ENCODE peak calls at places on chromosomes 3 and 15, in four cellular contexts. K is left lung, F is tibial artery, W is thoracic aorta. P is an unnamed sample.
A peak's percentile ranks its signal among the peaks of the same experiment; 100 is the strongest.

GRCh38 chr15:86082619-86083377 is 3.1 kb downstream of the AGBL1 start:
- DNase-seq in F (no peak), K (no peak), W (no peak), P (no peak)

GRCh38 chr3:107063351-107063750 is 313.9 kb upstream of the CCDC54 start:
- DNase-seq in K (no peak), W (no peak), F (no peak), P (no peak)

GRCh38 chr3:99690761-99691369 is 52.5 kb downstream of the COL8A1 start:
- DNase-seq in F (no peak), W (no peak), K (no peak), P (no peak)

GRCh38 chr3:63046152-63046551 is 170.9 kb upstream of the CADPS start:
- DNase-seq in F (no peak), K (no peak), W (no peak), P (no peak)

GRCh38 chr15:62020576-62021160 is 39.6 kb downstream of the VPS13C start:
- DNase-seq in K (no peak), W (no peak), F (no peak), P (no peak)

GRCh38 chr3:50687127-50687751 is 12.5 kb downstream of the DOCK3 start:
- DNase-seq in W (no peak), F (no peak), K (no peak), P (no peak)

GRCh38 chr15:60374209-60374608 is 23.6 kb downstream of the ANXA2 start:
- DNase-seq in F (no peak), K (no peak), W (no peak), P (no peak)

GRCh38 chr15:41979493-41980266 is 7.3 kb upstream of the EHD4 start:
- DNase-seq in F (no peak), K (no peak), W (no peak), P (no peak)

GRCh38 chr3:195597848-195598247 is 14.1 kb upstream of the APOD start:
- DNase-seq in K (no peak), W (no peak), F (no peak), P (no peak)

GRCh38 chr3:154967090-154967489 is 113.0 kb upstream of the MME start:
- DNase-seq in K (no peak), F (no peak), W (no peak), P (no peak)

GRCh38 chr15:71224024-71224423 is 108.8 kb downstream of the THSD4 start:
- DNase-seq in K (no peak), F (no peak), W (no peak), P (no peak)

GRCh38 chr3:172627057-172627809 is 83.6 kb downstream of the NCEH1 start:
- DNase-seq in W (no peak), K (no peak), F (no peak), P (no peak)

GRCh38 chr3:44173263-44173662 is 68.4 kb upstream of the TOPAZ1 start:
- DNase-seq in F (no peak), K (peak; percentile 52), W (no peak), P (no peak)

GRCh38 chr3:146184616-146185015 is 23.6 kb upstream of the PLOD2 start:
- DNase-seq in K (no peak), F (no peak), W (no peak), P (no peak)

GRCh38 chr15:39426552-39427532 is 154.0 kb upstream of the THBS1 start:
- DNase-seq in K (peak; percentile 89), W (no peak), F (peak; percentile 63), P (peak; percentile 73)
- H3K4me3 ChIP-seq in K (no peak overlapping the region), W (peak overlapping the region; percentile 25), F (no peak overlapping the region), P (no peak overlapping the region)

DNA sequence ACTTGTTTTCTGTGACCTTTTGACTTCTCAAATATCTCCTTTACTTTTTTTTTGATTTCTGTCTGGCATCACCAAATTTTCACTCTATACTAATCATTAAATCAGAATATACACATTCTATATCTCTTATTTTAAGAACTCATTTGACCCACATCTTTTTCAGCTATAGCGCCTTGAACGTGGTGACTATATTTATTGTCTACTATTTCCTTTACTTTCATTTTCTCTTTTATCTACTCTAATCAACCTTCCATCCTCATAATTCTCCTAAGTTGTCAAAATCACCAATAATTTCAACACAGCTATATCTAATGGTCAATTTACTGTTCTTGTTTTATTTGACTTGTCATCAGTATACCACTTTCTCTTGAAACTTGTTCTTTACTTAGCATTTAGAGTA is 119.0 kb upstream of the CBLB start:
- DNase-seq in F (no peak), W (no peak), K (no peak), P (no peak)
- TF ChIP-seq CTCF in F (no peak), W (no peak), K (no peak), P (no peak)

GRCh38 chr15:65305144-65305758 is 774 bp downstream of the RNU5B-1 start:
- DNase-seq in K (no peak), W (no peak), F (no peak), P (no peak)
- H3K27ac ChIP-seq in K (peak overlapping the region; percentile 90), W (peak overlapping the region; percentile 77), F (peak overlapping the region; percentile 85), P (peak overlapping the region; percentile 97)

GRCh38 chr15:39584266-39584659 is 3.4 kb downstream of the THBS1 start:
- DNase-seq in K (no peak), F (no peak), W (no peak), P (no peak)
- H3K4me3 ChIP-seq in K (no peak overlapping the region), F (peak overlapping the region; percentile 69), W (peak overlapping the region; percentile 74), P (peak overlapping the region; percentile 67)

GRCh38 chr15:79769933-79770332 is 126.9 kb downstream of the MTHFS start:
- DNase-seq in K (no peak), W (no peak), F (no peak), P (no peak)

GRCh38 chr15:79769081-79769481 is 127.7 kb downstream of the MTHFS start:
- DNase-seq in W (no peak), F (no peak), K (no peak), P (no peak)
- TF ChIP-seq CTCF in W (no peak), F (no peak), K (no peak), P (peak; percentile 27)